ENCODE peak calls at places on chromosome 16, in five cellular contexts. Y, I, B, O and D are unnamed samples.
A peak's percentile ranks its signal among the peaks of the same experiment; 100 is the strongest.

GRCh38 chr16:28990375-28991040 is 5.7 kb downstream of the LAT start:
- DNase-seq in Y (no peak), I (no peak), B (no peak), O (no peak), D (peak; percentile 87)

GRCh38 chr16:70160821-70161220 is 12.8 kb upstream of the CLEC18C start:
- DNase-seq in Y (no peak), I (no peak), B (no peak), O (no peak), D (no peak)

GRCh38 chr16:27385398-27385797 is 16.6 kb upstream of the IL21R start:
- DNase-seq in Y (no peak), I (no peak), B (no peak), O (no peak), D (no peak)

GRCh38 chr16:56938664-56939513 is 6.9 kb downstream of the HERPUD1 start:
- DNase-seq in Y (no peak), I (no peak), B (no peak), O (peak; percentile 75), D (peak; percentile 85)

GRCh38 chr16:19463468-19464315 is 46.0 kb downstream of the TMC5 start:
- DNase-seq in Y (no peak), I (no peak), B (no peak), O (no peak), D (no peak)

GRCh38 chr16:9647981-9648701 is 534.1 kb downstream of the GRIN2A start:
- DNase-seq in Y (peak; percentile 26), I (no peak), B (no peak), O (peak; percentile 31), D (no peak)

GRCh38 chr16:1532771-1533170 is 695 bp upstream of the TMEM204 start:
- DNase-seq in Y (no peak), I (no peak), B (no peak), O (no peak), D (no peak)

GRCh38 chr16:71479420-71479819 is 9.7 kb downstream of the ZNF19 start:
- DNase-seq in Y (no peak), I (no peak), B (no peak), O (no peak), D (peak; percentile 18)

GRCh38 chr16:85614338-85615013 is 1.4 kb downstream of the GSE1 start:
- DNase-seq in Y (no peak), I (no peak), B (peak; percentile 26), O (no peak), D (no peak)

GRCh38 chr16:8026450-8026849 is 563.9 kb downstream of the TMEM114 start:
- DNase-seq in Y (no peak), I (no peak), B (no peak), O (peak; percentile 25), D (peak; percentile 2)

GRCh38 chr16:29698484-29699323 is 19.7 kb downstream of the QPRT start:
- DNase-seq in Y (no peak), I (no peak), B (no peak), O (no peak), D (no peak)

GRCh38 chr16:75792781-75793180 is 66.5 kb upstream of the CPHXL start:
- DNase-seq in Y (no peak), I (no peak), B (no peak), O (no peak), D (no peak)

GRCh38 chr16:12461201-12461600 is 342.5 kb downstream of the CPPED1 start:
- DNase-seq in Y (no peak), I (no peak), B (no peak), O (no peak), D (no peak)

GRCh38 chr16:80682435-80683070 is 121.8 kb downstream of the CDYL2 start:
- DNase-seq in Y (no peak), I (peak; percentile 9), B (no peak), O (no peak), D (no peak)

GRCh38 chr16:56520251-56520577 is 390 bp upstream of the BBS2 start:
- DNase-seq in Y (no peak), I (no peak), B (no peak), O (no peak), D (no peak)

GRCh38 chr16:88773812-88774291 is 11.2 kb downstream of the PIEZO1 start:
- DNase-seq in Y (no peak), I (peak; percentile 68), B (no peak), O (no peak), D (no peak)

GRCh38 chr16:68361485-68361884 is 50.7 kb downstream of the PRMT7 start:
- DNase-seq in Y (no peak), I (no peak), B (no peak), O (no peak), D (no peak)

GRCh38 chr16:31206776-31207175 is 4.2 kb upstream of the PYCARD start:
- DNase-seq in Y (no peak), I (no peak), B (no peak), O (no peak), D (no peak)

GRCh38 chr16:57038151-57038550 is 48.8 kb downstream of the NLRC5 start:
- DNase-seq in Y (no peak), I (no peak), B (no peak), O (no peak), D (no peak)

GRCh38 chr16:58414938-58415451 is 22.7 kb downstream of the GINS3 start:
- DNase-seq in Y (no peak), I (no peak), B (no peak), O (no peak), D (no peak)

GRCh38 chr16:29804455-29805231 is 1.7 kb upstream of the MAZ start:
- DNase-seq in Y (no peak), I (no peak), B (no peak), O (peak; percentile 54), D (no peak)

GRCh38 chr16:58054289-58054688 is 28.7 kb downstream of the MMP15 start:
- DNase-seq in Y (no peak), I (no peak), B (no peak), O (no peak), D (no peak)

DNA sequence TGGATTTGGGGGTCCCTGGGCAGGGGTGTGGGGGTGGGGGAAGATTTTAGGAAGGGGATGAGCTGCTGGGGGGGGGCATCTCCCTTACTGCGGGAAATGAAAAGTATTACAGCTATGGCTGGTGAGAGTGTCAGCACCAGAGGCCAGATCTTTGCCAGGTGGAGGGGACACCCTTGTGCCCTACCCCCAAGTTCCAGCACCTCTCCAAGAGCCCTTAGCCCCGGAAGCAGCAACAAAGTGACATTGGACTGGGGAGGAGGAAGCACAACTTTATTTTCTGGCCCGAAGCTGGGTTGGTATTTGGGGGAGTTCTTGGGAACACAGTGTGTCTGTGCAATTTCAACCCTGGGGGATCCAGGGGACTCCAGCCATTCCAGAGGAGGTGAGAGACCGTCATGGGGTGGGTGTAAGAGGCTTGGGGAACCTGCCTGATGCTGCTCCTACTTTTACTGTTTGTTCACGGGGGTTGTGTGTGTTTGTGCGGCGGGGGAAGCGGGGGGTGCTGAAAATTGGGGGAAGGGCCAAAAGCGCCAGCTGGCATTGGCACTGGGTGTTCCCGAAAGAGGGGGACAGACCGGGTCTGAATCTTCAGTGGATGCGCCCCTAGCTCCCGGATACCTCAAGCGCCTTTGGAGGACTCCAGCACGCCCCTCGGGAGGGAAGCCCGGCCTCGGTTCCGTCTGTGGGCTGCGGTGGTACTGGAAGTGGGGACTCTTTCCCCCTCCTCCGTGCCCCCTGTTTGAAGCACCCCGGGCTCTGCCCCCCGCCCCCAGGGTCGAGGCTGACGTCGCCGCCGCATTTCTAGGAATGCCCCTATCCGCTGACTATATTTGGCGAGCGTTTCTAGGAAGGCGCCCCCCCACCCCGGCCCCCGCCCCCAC is 230.3 kb downstream of the MRTFB start:
- DNase-seq in Y (peak; percentile 47), I (no peak), B (no peak), O (peak; percentile 31), D (peak; percentile 74)
- TF ChIP-seq CTCF in Y (no peak), I (no peak), B (no peak), O (no peak), D (no peak)

GRCh38 chr16:84215531-84215930 is 24.3 kb downstream of the KCNG4 start:
- DNase-seq in Y (no peak), I (no peak), B (no peak), O (no peak), D (no peak)
- TF ChIP-seq CTCF in Y (no peak), I (no peak), B (no peak), O (no peak), D (no peak)

GRCh38 chr16:81882559-81882958 is 103.5 kb downstream of the PLCG2 start:
- DNase-seq in Y (no peak), I (no peak), B (no peak), O (no peak), D (no peak)

GRCh38 chr16:81880816-81881215 is 101.7 kb downstream of the PLCG2 start:
- DNase-seq in Y (no peak), I (no peak), B (no peak), O (no peak), D (no peak)

GRCh38 chr16:81881228-81881627 is 102.1 kb downstream of the PLCG2 start:
- DNase-seq in Y (no peak), I (no peak), B (no peak), O (no peak), D (no peak)

GRCh38 chr16:81878529-81878928 is 99.4 kb downstream of the PLCG2 start:
- DNase-seq in Y (no peak), I (no peak), B (no peak), O (no peak), D (no peak)

GRCh38 chr16:81879625-81880024 is 100.5 kb downstream of the PLCG2 start:
- DNase-seq in Y (no peak), I (no peak), B (no peak), O (no peak), D (peak; percentile 8)
- TF ChIP-seq CTCF in Y (no peak), I (no peak), B (no peak), O (peak; percentile 18), D (peak; percentile 29)

GRCh38 chr16:6714510-6714909 is 618.1 kb upstream of the RBFOX1 start:
- DNase-seq in Y (no peak), I (no peak), B (no peak), O (no peak), D (no peak)
- TF ChIP-seq CTCF in Y (no peak), I (no peak), B (no peak), O (no peak), D (no peak)

DNA sequence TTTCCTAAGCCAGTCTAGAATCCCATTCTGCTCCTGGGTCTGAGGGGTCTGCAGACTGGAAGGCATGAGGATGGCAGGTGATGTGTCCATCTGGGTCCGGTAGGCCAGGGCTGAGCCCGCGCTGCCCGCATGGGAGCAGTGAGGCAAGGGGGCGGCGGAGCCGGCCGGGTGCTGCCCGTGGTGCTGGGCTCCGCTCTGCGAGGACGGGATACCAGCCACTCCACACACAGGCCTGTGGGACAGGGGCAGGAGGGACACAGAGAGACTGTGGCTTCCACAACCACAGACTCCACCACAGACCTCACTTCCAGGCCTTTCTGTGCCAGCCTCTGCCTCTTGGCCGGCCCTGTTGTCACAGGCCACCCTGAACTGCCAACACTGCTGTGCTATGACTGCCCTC is 25.4 kb downstream of the MAP1LC3B start:
- DNase-seq in Y (no peak), I (no peak), B (no peak), O (no peak), D (no peak)
- TF ChIP-seq CTCF in Y (no peak), I (no peak), B (no peak), O (no peak), D (no peak)

DNA sequence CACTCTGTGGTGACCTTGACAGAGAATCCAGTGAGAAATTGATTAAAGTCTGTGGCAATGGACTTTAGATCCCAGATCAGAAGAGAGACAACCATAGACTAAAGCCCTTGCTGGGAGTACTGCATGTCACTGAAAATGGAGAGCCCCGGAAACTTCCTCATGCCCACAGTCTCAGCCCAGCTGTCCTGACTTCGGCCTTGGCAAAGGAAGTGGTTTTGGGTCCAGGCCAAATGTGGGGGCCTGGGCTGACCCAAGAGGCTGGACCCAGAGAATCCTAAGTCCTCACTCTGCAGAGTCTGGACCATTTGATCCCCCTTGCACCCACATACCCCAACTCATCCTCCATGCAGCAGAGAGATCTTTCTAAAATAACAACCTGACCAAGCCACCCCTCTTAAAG is 4.7 kb upstream of the BEAN1 start:
- DNase-seq in Y (no peak), I (no peak), B (no peak), O (no peak), D (no peak)
- TF ChIP-seq CTCF in Y (no peak), I (no peak), B (no peak), O (no peak), D (no peak)